ENCODE peak calls at places on chromosomes 12 and 14, in eight cellular contexts. P, F, Y, N, O, Q, V and T are unnamed samples.

GRCh38 chr12:93991882-93992415 is 156.4 kb upstream of the PLXNC1 start:
- DNase-seq in P (no peak), F (no peak), Y (no peak), N (peak; percentile 20), O (no peak), Q (no peak), V (peak; percentile 56), T (no peak)

GRCh38 chr12:26723379-26724308 is 109.3 kb downstream of the ITPR2 start:
- DNase-seq in P (peak; percentile 78), F (no peak), Y (no peak), N (peak; percentile 61), O (no peak), Q (no peak), V (peak; percentile 58), T (no peak)

GRCh38 chr14:22379727-22380126 is 209.3 kb downstream of the DAD1 start:
- DNase-seq in P (peak; percentile 56), F (no peak), Y (no peak), N (peak; percentile 60), O (no peak), Q (no peak), V (peak; percentile 54), T (no peak)

GRCh38 chr12:3520168-3520567 is 29.2 kb downstream of the PRMT8 start:
- DNase-seq in P (no peak), F (peak; percentile 22), Y (no peak), N (no peak), O (no peak), Q (no peak), V (no peak), T (peak; percentile 41)

GRCh38 chr12:130707571-130707891 is 8.6 kb downstream of the RIMBP2 start:
- DNase-seq in P (no peak), F (no peak), Y (no peak), N (no peak), O (no peak), Q (no peak), V (no peak), T (no peak)

GRCh38 chr12:27277846-27278260 is 33.8 kb downstream of the STK38L start:
- DNase-seq in P (peak; percentile 97), F (peak; percentile 51), Y (no peak), N (peak; percentile 88), O (peak; percentile 1), Q (no peak), V (peak; percentile 67), T (peak; percentile 80)

GRCh38 chr12:64736771-64737170 is 22.4 kb downstream of the GNS start:
- DNase-seq in P (no peak), F (no peak), Y (no peak), N (no peak), O (no peak), Q (no peak), V (no peak), T (no peak)

GRCh38 chr14:53035796-53036195 is 84.9 kb upstream of the FERMT2 start:
- DNase-seq in P (peak; percentile 44), F (no peak), Y (no peak), N (peak; percentile 60), O (no peak), Q (no peak), V (peak; percentile 48), T (no peak)